ENCODE peak calls at places on chromosomes 16 and 17, in five cellular contexts. G is fibroblast of pulmonary artery, V is small intestine, P is right cardiac atrium, X is AG04449. I is an unnamed sample.

GRCh38 chr16:26334218-26335111 is 642.7 kb downstream of the HS3ST4 start:
- DNase-seq in G (no peak), V (no peak), P (no peak), X (no peak), I (no peak)

GRCh38 chr16:74637742-74638453 is 28.8 kb downstream of the RFWD3 start:
- DNase-seq in G (no peak), V (no peak), P (no peak), X (no peak), I (no peak)

GRCh38 chr16:21656795-21657768 is 4.7 kb upstream of the IGSF6 start:
- DNase-seq in G (peak), V (peak), P (no peak), X (no peak), I (peak)

GRCh38 chr17:49360796-49361128 is 1.3 kb downstream of the ZNF652 start:
- DNase-seq in G (no peak), V (no peak), P (no peak), X (no peak), I (no peak)

GRCh38 chr16:84180519-84181140 is 6.2 kb downstream of the TAF1C start:
- DNase-seq in G (no peak), V (no peak), P (peak), X (no peak), I (no peak)

GRCh38 chr17:80151333-80151732 is 4.4 kb upstream of the EIF4A3 start:
- DNase-seq in G (peak), V (no peak), P (no peak), X (peak), I (no peak)

GRCh38 chr16:3282747-3283524 is at the start of gene ZNF263:
- DNase-seq in G (peak), V (peak), P (peak), X (peak), I (peak)

GRCh38 chr16:51545951-51546350 is 394.9 kb upstream of the SALL1 start:
- DNase-seq in G (no peak), V (no peak), P (no peak), X (no peak), I (no peak)

GRCh38 chr17:58324409-58325288 is 3.9 kb downstream of the TSPOAP1 start:
- DNase-seq in G (no peak), V (no peak), P (peak), X (no peak), I (no peak)

GRCh38 chr17:67615011-67615561 is 102.7 kb upstream of the NOL11 start:
- DNase-seq in G (peak), V (no peak), P (no peak), X (no peak), I (no peak)

GRCh38 chr17:53627511-53627910 is 195.2 kb upstream of the KIF2B start:
- DNase-seq in G (peak), V (no peak), P (no peak), X (peak), I (no peak)

GRCh38 chr17:76957600-76958464 is 89.6 kb downstream of the MGAT5B start:
- DNase-seq in G (no peak), V (no peak), P (no peak), X (no peak), I (no peak)

GRCh38 chr17:75848523-75849303 is 4.5 kb upstream of the UNC13D start:
- DNase-seq in G (peak), V (peak), P (peak), X (no peak), I (peak)

GRCh38 chr17:82536220-82537201 is 17.0 kb downstream of the FOXK2 start:
- DNase-seq in G (peak), V (peak), P (no peak), X (no peak), I (no peak)

GRCh38 chr16:20898938-20899502 is 1.1 kb downstream of the DCUN1D3 start:
- DNase-seq in G (peak), V (no peak), P (no peak), X (peak), I (no peak)

GRCh38 chr17:18041776-18042175 is 2.6 kb downstream of the GID4 start:
- DNase-seq in G (peak), V (no peak), P (no peak), X (peak), I (no peak)

GRCh38 chr17:50269477-50270429 is 4.5 kb upstream of the TMEM92 start:
- DNase-seq in G (peak), V (peak), P (peak), X (no peak), I (peak)

GRCh38 chr17:81731271-81731670 is 19.2 kb downstream of the SLC25A10 start:
- DNase-seq in G (peak), V (no peak), P (no peak), X (peak), I (peak)

GRCh38 chr17:15108992-15109391 is 156.1 kb downstream of the PMP22 start:
- DNase-seq in G (no peak), V (no peak), P (no peak), X (no peak), I (no peak)

GRCh38 chr16:31265329-31266245 is 5.8 kb downstream of the ITGAM start:
- DNase-seq in G (peak), V (no peak), P (no peak), X (no peak), I (no peak)

GRCh38 chr17:57586099-57586702 is 158.9 kb downstream of the CCDC182 start:
- DNase-seq in G (no peak), V (no peak), P (no peak), X (no peak), I (no peak)

GRCh38 chr17:43468746-43469544 is 14.8 kb upstream of the DHX8 start:
- DNase-seq in G (peak), V (no peak), P (no peak), X (peak), I (no peak)

GRCh38 chr17:6374761-6375312 is 60.1 kb downstream of the AIPL1 start:
- DNase-seq in G (peak), V (no peak), P (no peak), X (no peak), I (no peak)

GRCh38 chr16:49355923-49356665 is 17.5 kb upstream of the C16orf78 start:
- DNase-seq in G (no peak), V (no peak), P (peak), X (no peak), I (no peak)

GRCh38 chr17:30429155-30429554 is 48.1 kb upstream of the GOSR1 start:
- DNase-seq in G (peak), V (no peak), P (no peak), X (no peak), I (no peak)

GRCh38 chr17:17420035-17420434 is 56.8 kb upstream of the MED9 start:
- DNase-seq in G (no peak), V (no peak), P (peak), X (no peak), I (no peak)

GRCh38 chr16:79845006-79845733 is 244.6 kb upstream of the MAF start:
- DNase-seq in G (no peak), V (no peak), P (no peak), X (no peak), I (peak)

GRCh38 chr16:29680180-29680598 is 1.2 kb downstream of the QPRT start:
- DNase-seq in G (no peak), V (peak), P (peak), X (no peak), I (no peak)

GRCh38 chr17:68592004-68592403 is 9.2 kb downstream of the FAM20A start:
- DNase-seq in G (no peak), V (no peak), P (no peak), X (no peak), I (no peak)

GRCh38 chr16:88914750-88915368 is 48.4 kb upstream of the PABPN1L start:
- DNase-seq in G (peak), V (no peak), P (peak), X (no peak), I (no peak)

GRCh38 chr16:11794447-11794846 is 2.6 kb downstream of the ZC3H7A start:
- DNase-seq in G (no peak), V (no peak), P (no peak), X (no peak), I (no peak)

DNA sequence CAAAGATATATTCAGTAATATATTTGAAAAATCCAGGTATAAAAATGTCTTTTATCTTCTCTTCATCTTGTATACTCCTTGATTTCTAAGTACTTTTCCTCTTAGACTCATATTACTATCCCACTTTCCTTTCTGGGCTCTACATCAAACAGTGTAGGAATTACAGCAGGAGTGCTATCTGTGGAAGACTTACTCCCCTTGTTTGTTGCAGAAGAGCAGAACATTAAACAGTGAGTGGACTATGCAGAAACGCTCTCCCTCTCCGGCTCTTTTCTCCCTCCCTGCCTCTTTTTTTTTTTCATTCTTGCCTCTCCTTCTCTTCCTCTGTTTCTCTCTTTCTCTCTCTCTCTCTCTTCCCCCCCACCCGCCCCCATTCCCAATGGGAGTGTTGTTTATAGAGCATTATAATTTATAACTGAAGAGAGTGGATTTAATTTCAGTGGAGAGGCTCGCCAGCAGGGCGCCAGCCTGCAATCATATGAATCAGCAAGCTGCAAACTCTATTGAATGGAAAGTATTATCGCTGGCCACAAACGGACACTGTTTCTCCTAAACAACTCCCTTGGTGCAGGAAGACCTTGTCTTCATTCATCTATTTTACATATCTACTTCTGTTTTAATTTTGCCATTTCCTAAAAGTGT is 242.3 kb upstream of the TBX2 start:
- DNase-seq in G (peak), V (no peak), P (no peak), X (no peak), I (no peak)
- H3K4me3 ChIP-seq in G (no peak), V (no peak), P (peak), X (no peak), I (no peak)

DNA sequence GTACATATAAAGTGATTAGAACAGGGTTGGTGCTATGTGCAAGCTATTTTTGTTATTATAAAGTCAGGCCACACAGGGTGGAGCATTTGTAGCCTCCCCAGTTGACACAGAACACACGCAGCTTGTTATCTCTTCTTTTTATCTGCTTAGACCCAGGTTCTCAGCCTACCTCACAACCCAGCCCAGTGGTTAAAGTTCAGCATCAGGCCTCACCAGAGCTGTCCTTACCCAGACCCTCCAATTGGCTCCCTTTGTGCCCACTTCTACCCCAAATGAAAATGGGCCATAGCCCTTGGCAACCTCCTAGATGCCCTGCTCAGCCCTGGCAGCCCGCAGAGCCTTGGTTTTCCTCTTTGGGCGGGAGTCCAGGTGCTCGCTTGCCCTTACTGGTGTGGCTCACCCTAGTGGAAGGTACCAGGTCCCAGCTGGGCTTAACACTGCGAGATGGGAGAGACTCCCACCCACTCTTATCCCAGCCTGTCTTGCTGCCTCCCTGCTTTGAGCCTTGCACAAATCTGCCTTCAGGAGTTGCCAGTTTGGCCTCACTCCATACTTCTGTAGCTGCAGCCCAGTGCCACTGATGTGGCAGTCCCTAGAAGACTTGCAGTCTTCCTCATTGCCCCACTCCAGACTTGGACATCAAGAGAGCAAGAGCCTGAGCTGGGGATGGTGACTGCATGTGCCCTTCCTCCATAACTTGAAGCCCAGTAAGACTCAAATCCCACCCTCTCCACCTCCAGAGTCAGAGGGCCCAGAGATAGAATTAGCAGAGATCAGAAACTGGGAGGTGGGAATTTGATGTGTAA is 1.2 kb upstream of the PIGS start:
- DNase-seq in G (no peak), V (peak), P (no peak), X (no peak), I (no peak)
- H3K4me3 ChIP-seq in G (no peak), V (peak), P (peak), X (peak), I (peak)

DNA sequence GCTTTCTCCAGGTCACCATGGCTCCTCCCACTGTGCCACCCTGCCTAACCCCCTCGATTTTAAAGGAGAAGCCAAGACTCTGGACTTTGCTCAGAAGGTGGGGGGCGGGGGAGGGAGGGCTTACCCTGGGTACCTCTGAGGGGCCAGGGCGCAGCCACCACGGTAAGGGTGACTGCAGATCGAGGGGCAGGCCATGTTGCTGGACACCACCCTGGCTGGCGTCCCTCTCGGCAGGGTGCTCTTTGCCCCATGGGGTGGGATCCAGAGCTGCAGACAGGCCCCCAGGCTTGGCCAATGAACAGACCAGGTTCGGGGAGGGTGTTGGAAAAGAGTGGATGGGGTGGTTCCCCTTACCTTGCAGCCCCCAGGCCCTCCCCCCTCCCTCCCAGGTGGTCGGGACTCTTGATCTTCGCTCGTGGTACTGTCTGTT is 392 bp upstream of the GRB7 start:
- DNase-seq in G (no peak), V (peak), P (peak), X (no peak), I (no peak)
- H3K4me3 ChIP-seq in G (no peak), V (peak), P (no peak), X (no peak), I (no peak)

GRCh38 chr17:65593870-65594584 is 32.6 kb upstream of the AXIN2 start:
- DNase-seq in G (peak), V (no peak), P (no peak), X (no peak), I (no peak)
- H3K4me3 ChIP-seq in G (peak), V (no peak), P (peak), X (peak), I (no peak)

DNA sequence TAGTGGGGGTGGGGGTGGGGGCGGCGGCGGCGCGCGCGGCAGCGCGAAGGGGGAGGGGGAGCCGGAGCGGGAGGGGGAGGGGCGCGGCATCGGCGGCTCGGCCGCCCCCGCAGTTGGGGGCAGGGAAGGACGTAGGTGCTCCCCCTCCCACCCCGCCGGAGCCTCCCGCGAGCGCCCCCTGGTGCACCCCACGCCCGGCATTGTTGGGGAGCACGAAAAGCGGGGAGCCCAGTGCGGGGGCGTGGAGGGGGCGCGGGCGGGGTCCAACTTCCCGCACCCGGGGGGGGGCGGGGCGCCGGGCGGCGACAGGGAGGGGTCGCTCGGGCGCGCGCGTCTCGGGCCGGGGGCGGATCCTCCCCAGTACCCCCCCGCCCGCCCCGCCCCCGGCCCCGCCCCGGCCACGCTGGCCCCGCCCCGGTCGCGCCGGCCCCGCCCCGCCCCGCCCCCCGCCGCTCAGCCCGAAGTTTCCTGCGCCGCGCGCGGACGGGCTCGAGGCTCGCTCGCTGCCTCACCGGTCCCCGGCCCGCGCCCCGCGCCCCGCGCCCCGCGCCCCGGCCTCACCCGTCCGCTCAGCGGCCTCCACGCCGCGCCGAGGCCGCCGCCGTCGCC is at the start of gene CACNA1H:
- DNase-seq in G (no peak), V (no peak), P (peak), X (no peak), I (peak)
- H3K4me3 ChIP-seq in G (no peak), V (peak), P (peak), X (peak), I (peak)

I was measured in Jurkat, Clone E6-1.